ENCODE peak calls at places on chromosomes 6 and 20, in ten cellular contexts. A is fibroblast of lung, H is HCT116, G is K562, Z is testis, L is PC-3, B is SJCRH30, X is cardiac muscle cell, F is GM23338, S is hepatocyte. W is an unnamed sample. For H3K4me1 and H3K36me3, the result is how much of the 10 kb centered on the place peaks cover.

GRCh38 chr6:108587258-108588059 is 26.7 kb downstream of the FOXO3 start:
- DNase-seq in G (no peak), F (no peak), L (peak), H (no peak), X (no peak), A (peak), B (no peak), Z (no peak), S (peak), W (no peak)

GRCh38 chr20:21105429-21106170 is 558 bp downstream of the LINC00237 start:
- DNase-seq in A (no peak), B (no peak), F (peak), G (no peak), Z (no peak), H (no peak), S (no peak), L (no peak), X (no peak), W (no peak)

GRCh38 chr6:15519681-15520080 is 143.1 kb downstream of the DTNBP1 start:
- DNase-seq in S (no peak), B (no peak), X (no peak), A (no peak), F (no peak), H (no peak), L (no peak), G (no peak), Z (no peak), W (no peak)

GRCh38 chr20:13458860-13459451 is 179.8 kb downstream of the TASP1 start:
- DNase-seq in S (peak), L (peak), Z (peak), H (peak), G (peak), X (peak), A (peak), B (peak), F (peak), W (peak)

GRCh38 chr6:163706688-163707087 is 292.2 kb downstream of the QKI start:
- DNase-seq in A (no peak), X (no peak), H (no peak), B (peak), G (no peak), L (peak), Z (no peak), F (no peak), S (no peak), W (no peak)

GRCh38 chr20:38935285-38935684 is 9.1 kb downstream of the FAM83D start:
- DNase-seq in Z (no peak), S (no peak), F (no peak), H (no peak), G (no peak), A (peak), B (no peak), L (peak), X (no peak), W (no peak)

GRCh38 chr6:138538390-138539031 is 39.2 kb upstream of the NHSL1 start:
- DNase-seq in X (no peak), Z (no peak), G (no peak), F (no peak), B (no peak), L (no peak), H (no peak), A (peak), S (no peak), W (no peak)

GRCh38 chr20:51562334-51563140 is 20.0 kb upstream of the NFATC2 start:
- DNase-seq in X (peak), S (peak), F (peak), G (peak), Z (peak), H (peak), B (peak), A (peak), L (peak), W (peak)

GRCh38 chr6:135759831-135760230 is 91.7 kb upstream of the PDE7B start:
- DNase-seq in L (peak), S (no peak), H (peak), B (peak), F (peak), X (no peak), A (no peak), Z (no peak), G (no peak), W (no peak)

GRCh38 chr20:56974499-56975250 is 291.8 kb downstream of the BMP7 start:
- DNase-seq in G (peak), X (peak), B (peak), S (peak), L (peak), F (peak), Z (peak), A (peak), H (peak), W (peak)

GRCh38 chr6:8219352-8219943 is 117.1 kb upstream of the EEF1E1 start:
- DNase-seq in A (peak), X (peak), H (peak), L (peak), F (peak), Z (peak), B (peak), S (peak), G (peak), W (peak)

GRCh38 chr6:132708002-132708401 is 5.9 kb downstream of the VNN1 start:
- DNase-seq in G (no peak), B (no peak), X (no peak), H (no peak), F (no peak), Z (no peak), A (peak), L (no peak), S (no peak), W (no peak)

GRCh38 chr6:155444120-155444917 is 11.3 kb downstream of the NOX3 start:
- DNase-seq in X (no peak), G (no peak), S (no peak), Z (no peak), F (no peak), A (peak), B (no peak), L (peak), H (peak), W (no peak)

GRCh38 chr20:38242848-38243449 is 17.6 kb downstream of the KIAA1755 start:
- DNase-seq in H (peak), X (no peak), G (peak), L (peak), S (no peak), B (peak), A (no peak), Z (peak), F (peak), W (peak)

GRCh38 chr20:44912189-44912588 is 2.3 kb downstream of the PABPC1L start:
- DNase-seq in L (no peak), X (no peak), G (no peak), B (no peak), Z (no peak), F (no peak), A (no peak), S (no peak), H (no peak), W (no peak)

GRCh38 chr20:53208110-53208908 is 236.2 kb downstream of the TSHZ2 start:
- DNase-seq in S (no peak), F (peak), G (peak), Z (no peak), H (no peak), B (peak), A (no peak), X (peak), L (no peak), W (peak)

GRCh38 chr6:170095273-170095976 is 195.5 kb downstream of the DLL1 start:
- DNase-seq in A (no peak), H (no peak), S (no peak), B (no peak), Z (peak), G (no peak), F (no peak), L (no peak), X (no peak), W (no peak)

GRCh38 chr20:9353916-9354276 is 160.5 kb upstream of the LAMP5 start:
- DNase-seq in S (peak), B (no peak), X (no peak), Z (no peak), A (peak), G (no peak), H (no peak), F (no peak), L (no peak), W (no peak)

GRCh38 chr6:105510746-105511145 is 107.9 kb upstream of the PREP start:
- DNase-seq in Z (no peak), H (no peak), F (no peak), S (no peak), B (no peak), A (no peak), X (no peak), G (no peak), L (no peak), W (no peak)

DNA sequence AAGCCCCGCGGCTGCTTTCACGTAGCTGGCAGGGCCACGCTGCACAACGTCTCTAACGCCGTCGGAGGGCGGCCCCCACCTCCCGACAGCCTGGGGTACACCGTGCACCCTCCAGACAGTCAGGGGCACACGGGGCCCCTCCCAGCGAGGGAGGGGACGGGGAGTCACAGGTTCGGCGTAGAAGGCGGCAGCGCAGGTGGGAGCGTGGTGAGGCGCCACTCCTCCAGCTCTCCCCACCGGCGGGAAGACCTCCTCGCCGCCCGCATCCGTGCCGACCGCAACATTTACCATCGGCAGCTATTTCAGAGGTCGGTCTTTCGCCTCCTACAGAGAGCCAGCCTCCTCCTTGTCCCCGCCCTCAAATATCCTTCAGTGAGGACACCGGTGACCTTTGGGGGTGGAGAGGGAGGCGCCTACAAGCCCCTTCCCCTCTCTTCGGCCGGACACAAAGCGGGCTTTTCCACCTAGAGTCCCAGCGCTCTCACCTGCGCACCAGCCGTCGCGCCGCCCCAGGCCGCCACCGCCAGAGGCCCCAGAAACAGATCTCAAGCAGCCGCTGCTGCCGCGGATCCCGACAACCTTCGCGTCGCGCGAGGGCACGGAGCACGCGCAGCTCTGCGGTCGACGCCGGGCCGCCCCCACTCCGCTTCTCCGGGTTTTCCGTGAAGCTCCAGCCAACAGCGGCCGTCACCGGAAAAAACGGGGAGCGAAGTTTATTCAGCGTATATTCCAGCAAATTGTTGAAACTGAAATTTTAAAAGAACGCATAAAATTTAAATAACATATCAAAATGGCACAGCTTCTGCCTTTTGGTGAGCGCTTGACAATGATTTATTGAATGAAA is at the start of gene MKKS:
- DNase-seq in A (peak), X (peak), Z (peak), F (peak), G (peak), H (peak), B (peak), L (peak), S (peak), W (peak)
- H3K4me1 ChIP-seq in A (under half), X (under half), Z (under half), F (under half), G (under half), H (under half), B (under half), L (under half), S (under half), W (under half)

GRCh38 chr20:61845276-61845675 is 220.4 kb downstream of the TAF4 start:
- DNase-seq in S (no peak), Z (no peak), B (no peak), F (no peak), L (no peak), X (no peak), G (no peak), A (no peak), H (no peak), W (no peak)
- H3K4me3 ChIP-seq in S (no peak), Z (no peak), B (no peak), F (no peak), L (no peak), X (no peak), G (no peak), A (no peak), H (no peak), W (no peak)

GRCh38 chr6:111278738-111279137 is 191.4 kb downstream of the SLC16A10 start:
- DNase-seq in A (no peak), G (no peak), B (no peak), S (no peak), F (no peak), X (no peak), L (no peak), Z (no peak), H (no peak), W (no peak)
- H3K36me3 ChIP-seq in A (under half), G (under half), B (under half), S (under half), F (under half), X (under half), L (under half), Z (under half), H (under half), W (half or more)

DNA sequence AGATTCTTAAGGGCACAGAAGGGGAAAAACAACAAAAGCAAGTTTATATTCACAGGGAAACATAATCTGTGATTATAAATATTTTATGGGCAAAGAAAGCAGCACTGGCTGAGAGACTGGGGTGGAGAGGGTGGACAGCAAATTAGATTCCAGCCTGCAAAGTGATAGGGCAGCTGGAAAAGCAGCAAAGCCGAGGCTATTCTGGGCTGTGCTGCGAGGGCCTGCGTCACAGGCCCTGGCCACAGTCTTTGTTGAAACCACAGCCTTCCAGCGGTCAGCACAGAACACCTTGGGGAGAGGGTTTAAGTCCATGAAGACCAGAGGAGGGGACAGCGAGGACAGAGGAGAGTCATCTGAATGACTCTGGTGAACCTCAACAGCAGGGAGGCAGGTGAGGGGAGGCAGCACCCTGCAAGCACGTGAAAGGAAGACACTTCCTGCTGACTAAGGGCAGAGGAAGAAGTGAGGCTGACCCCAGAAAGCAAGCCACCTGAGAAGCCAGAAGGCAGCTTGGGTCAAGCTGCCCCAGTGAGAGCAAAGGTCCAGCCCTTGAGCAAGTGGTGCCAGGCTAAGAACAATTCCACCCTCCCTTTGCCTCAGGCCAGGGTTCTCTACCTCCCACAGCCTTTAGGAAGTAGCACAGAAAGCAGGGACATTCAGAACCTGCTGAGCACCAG is 17.1 kb downstream of the MRPL14 start:
- DNase-seq in X (no peak), L (no peak), A (no peak), F (no peak), B (no peak), G (no peak), H (no peak), S (no peak), Z (no peak), W (no peak)
- H3K4me1 ChIP-seq in X (under half), L (under half), A (under half), F (under half), B (under half), G (under half), H (under half), S (under half), Z (under half), W (under half)